ENCODE peak calls at places on chromosomes 11 and 22, in five cellular contexts. B is brain microvascular endothelial cell, C is IMR-90, X is cardiac fibroblast, M is A673. Q is an unnamed sample.

GRCh38 chr11:130650456-130651068 is 202.1 kb downstream of the ADAMTS15 start:
- DNase-seq in B (no peak), C (peak; percentile 59), X (no peak), M (no peak), Q (peak; percentile 56)

GRCh38 chr11:11143849-11144248 is 209.2 kb downstream of the CSNK2A3 start:
- DNase-seq in B (no peak), C (no peak), X (no peak), M (no peak), Q (no peak)

GRCh38 chr11:65661599-65662246 is 993 bp downstream of the RELA start:
- DNase-seq in B (no peak), C (no peak), X (no peak), M (no peak), Q (no peak)

GRCh38 chr22:39574779-39575551 is 4.4 kb downstream of the CACNA1I start:
- DNase-seq in B (peak; percentile 88), C (peak; percentile 95), X (peak; percentile 50), M (peak; percentile 58), Q (peak; percentile 93)

GRCh38 chr11:9875402-9875801 is 211.5 kb downstream of the SWAP70 start:
- DNase-seq in B (no peak), C (no peak), X (no peak), M (no peak), Q (no peak)

GRCh38 chr11:101323997-101324396 is 194.4 kb upstream of the PGR start:
- DNase-seq in B (no peak), C (no peak), X (peak; percentile 3), M (peak; percentile 9), Q (no peak)

GRCh38 chr11:45333506-45333971 is 47.4 kb upstream of the SYT13 start:
- DNase-seq in B (peak; percentile 66), C (peak; percentile 65), X (peak; percentile 86), M (peak; percentile 92), Q (peak; percentile 56)

GRCh38 chr11:3834349-3835099 is 6.2 kb downstream of the RHOG start:
- DNase-seq in B (no peak), C (no peak), X (no peak), M (no peak), Q (no peak)

GRCh38 chr22:27135582-27135981 is 478.2 kb downstream of the MIAT start:
- DNase-seq in B (peak; percentile 74), C (peak; percentile 73), X (peak; percentile 77), M (no peak), Q (peak; percentile 55)

GRCh38 chr11:19955660-19956059 is 204.6 kb downstream of the DBX1 start:
- DNase-seq in B (no peak), C (no peak), X (no peak), M (no peak), Q (no peak)

GRCh38 chr11:65412271-65413076 is 10.1 kb upstream of the NEAT1 start:
- DNase-seq in B (no peak), C (no peak), X (no peak), M (no peak), Q (no peak)

GRCh38 chr22:22730655-22731373 is 86.4 kb downstream of the GGTLC2 start:
- DNase-seq in B (no peak), C (no peak), X (no peak), M (no peak), Q (no peak)

GRCh38 chr22:40855960-40856512 is 403 bp downstream of the ST13 start:
- DNase-seq in B (peak; percentile 23), C (peak; percentile 18), X (peak; percentile 46), M (peak; percentile 43), Q (peak; percentile 24)

GRCh38 chr11:69010964-69011623 is 2.0 kb downstream of the MRGPRF start:
- DNase-seq in B (peak; percentile 46), C (peak; percentile 77), X (peak; percentile 82), M (peak; percentile 82), Q (peak; percentile 67)

GRCh38 chr11:131737357-131737756 is 366.9 kb downstream of the NTM start:
- DNase-seq in B (no peak), C (no peak), X (peak; percentile 32), M (no peak), Q (no peak)

GRCh38 chr22:27258773-27259172 is 542.8 kb downstream of the MN1 start:
- DNase-seq in B (no peak), C (no peak), X (no peak), M (no peak), Q (no peak)

GRCh38 chr11:102472127-102472526 is 19.6 kb upstream of the TMEM123 start:
- DNase-seq in B (no peak), C (no peak), X (no peak), M (no peak), Q (no peak)

GRCh38 chr11:126359431-126360048 is 4.1 kb downstream of the ST3GAL4 start:
- DNase-seq in B (no peak), C (peak; percentile 37), X (peak; percentile 82), M (peak; percentile 74), Q (peak; percentile 91)

GRCh38 chr22:31039393-31039792 is 41.7 kb upstream of the SMTN start:
- DNase-seq in B (no peak), C (peak; percentile 80), X (peak; percentile 59), M (no peak), Q (peak; percentile 68)

GRCh38 chr11:26276798-26277424 is 55.0 kb upstream of the ANO3 start:
- DNase-seq in B (peak; percentile 61), C (peak; percentile 71), X (peak; percentile 82), M (peak; percentile 60), Q (peak; percentile 82)

GRCh38 chr22:19422440-19423301 is 8.9 kb downstream of the HIRA start:
- DNase-seq in B (no peak), C (no peak), X (no peak), M (no peak), Q (no peak)

GRCh38 chr11:66419825-66420224 is 1.0 kb upstream of the NPAS4 start:
- DNase-seq in B (no peak), C (no peak), X (no peak), M (no peak), Q (no peak)

GRCh38 chr22:24803064-24803542 is 2.9 kb upstream of the SGSM1 start:
- DNase-seq in B (peak; percentile 20), C (peak; percentile 12), X (peak; percentile 39), M (peak; percentile 51), Q (peak; percentile 34)

GRCh38 chr11:82775736-82776346 is 42.2 kb upstream of the FAM181B start:
- DNase-seq in B (peak; percentile 67), C (peak; percentile 47), X (peak; percentile 64), M (peak; percentile 89), Q (peak; percentile 57)

GRCh38 chr22:42662114-42663021 is 13.2 kb upstream of the CYB5R3 start:
- DNase-seq in B (peak; percentile 45), C (peak; percentile 53), X (peak; percentile 75), M (peak; percentile 87), Q (peak; percentile 61)

GRCh38 chr11:12868315-12869073 is 140.6 kb upstream of the RASSF10 start:
- DNase-seq in B (no peak), C (peak; percentile 27), X (peak; percentile 41), M (no peak), Q (peak; percentile 56)

GRCh38 chr11:17353228-17354021 is 1.8 kb downstream of the NCR3LG1 start:
- DNase-seq in B (peak; percentile 70), C (peak; percentile 76), X (peak; percentile 88), M (peak; percentile 85), Q (peak; percentile 70)
- TF ChIP-seq CTCF in B (no peak), C (no peak), X (no peak), M (no peak), Q (no peak)

GRCh38 chr11:96122601-96123044 is 198.7 kb upstream of the MTMR2 start:
- DNase-seq in B (no peak), C (peak; percentile 35), X (no peak), M (peak; percentile 61), Q (no peak)
- TF ChIP-seq CTCF in B (no peak), C (no peak), X (no peak), M (no peak), Q (no peak)

GRCh38 chr11:128776088-128776433 is 82.2 kb downstream of the FLI1 start:
- DNase-seq in B (no peak), C (no peak), X (no peak), M (no peak), Q (no peak)

GRCh38 chr11:128774593-128774992 is 80.7 kb downstream of the FLI1 start:
- DNase-seq in B (no peak), C (no peak), X (no peak), M (no peak), Q (no peak)

GRCh38 chr11:128775513-128775912 is 81.6 kb downstream of the FLI1 start:
- DNase-seq in B (peak; percentile 36), C (no peak), X (peak; percentile 65), M (no peak), Q (no peak)

GRCh38 chr11:128777369-128778011 is 83.6 kb downstream of the FLI1 start:
- DNase-seq in B (no peak), C (no peak), X (no peak), M (no peak), Q (no peak)

DNA sequence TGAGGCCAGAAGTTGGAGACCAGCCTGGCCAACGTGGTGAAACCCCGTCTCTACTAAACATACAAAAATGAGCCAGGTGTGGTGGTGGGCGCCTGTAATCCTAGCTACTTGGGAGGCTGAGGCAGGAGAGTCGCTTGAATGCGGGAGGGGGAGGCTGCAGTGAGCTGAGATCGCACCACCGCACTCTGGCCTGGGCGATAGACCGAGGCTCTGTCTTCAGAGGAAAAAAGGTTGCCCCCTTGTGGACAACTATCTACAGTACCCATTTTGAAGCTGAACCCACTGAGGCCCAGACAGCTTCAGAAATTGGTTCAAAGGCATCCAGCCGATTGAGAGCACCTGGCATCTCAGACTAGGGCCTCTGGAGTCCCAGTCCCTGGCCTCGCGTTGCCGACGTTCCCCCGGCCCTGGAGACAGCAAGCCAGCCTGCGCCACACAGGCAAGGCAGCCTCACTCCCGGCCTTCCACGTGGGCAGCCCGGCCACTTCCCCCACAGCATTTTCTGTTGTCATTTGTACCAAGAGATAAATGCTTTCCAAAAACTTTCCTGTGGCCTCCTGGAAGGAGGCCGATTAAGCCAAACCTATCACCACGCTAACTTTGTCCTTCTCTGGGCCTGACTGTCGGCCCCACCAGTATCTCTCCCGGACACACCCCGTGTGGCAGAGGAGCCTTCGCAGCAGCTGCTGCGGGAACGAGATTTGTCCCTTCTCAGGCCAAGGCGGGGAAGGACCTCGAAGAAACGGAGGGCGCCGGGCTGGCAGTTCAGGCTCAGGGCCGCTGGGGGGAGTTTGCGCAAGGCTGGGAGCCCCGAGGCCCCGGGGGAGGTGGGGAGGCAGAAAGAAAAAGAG is 82.8 kb downstream of the FLI1 start:
- DNase-seq in B (peak; percentile 59), C (peak; percentile 33), X (peak; percentile 71), M (peak; percentile 47), Q (peak; percentile 34)
- TF ChIP-seq CTCF in B (peak; percentile 86), C (peak; percentile 59), X (peak; percentile 70), M (peak; percentile 58), Q (peak; percentile 50)

GRCh38 chr11:22471405-22471804 is 133.2 kb downstream of the SLC17A6 start:
- DNase-seq in B (no peak), C (no peak), X (no peak), M (no peak), Q (no peak)

GRCh38 chr11:22476589-22476988 is 138.4 kb downstream of the SLC17A6 start:
- DNase-seq in B (no peak), C (no peak), X (no peak), M (no peak), Q (no peak)

GRCh38 chr11:22467741-22468140 is 129.6 kb downstream of the SLC17A6 start:
- DNase-seq in B (no peak), C (peak; percentile 4), X (no peak), M (no peak), Q (no peak)

GRCh38 chr11:22474621-22475020 is 136.4 kb downstream of the SLC17A6 start:
- DNase-seq in B (no peak), C (no peak), X (no peak), M (no peak), Q (peak; percentile 52)

DNA sequence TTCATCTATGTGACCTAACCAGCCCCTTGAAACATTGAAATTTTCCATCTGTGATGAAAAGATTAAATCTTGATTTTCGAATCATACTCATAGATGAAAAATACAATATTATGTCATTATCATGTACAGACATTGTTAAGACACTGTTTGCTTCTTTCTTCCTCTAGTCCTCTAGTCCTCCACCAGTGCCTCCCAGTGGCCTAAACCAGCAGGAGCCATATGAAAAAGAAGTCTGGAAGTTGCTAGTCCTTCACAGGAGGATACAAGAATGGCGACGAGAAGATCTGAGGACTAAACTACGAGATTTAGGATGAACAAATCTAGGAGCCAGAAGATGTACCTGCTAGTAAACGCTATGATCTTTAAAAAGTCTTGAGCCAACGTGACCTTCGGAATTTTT is 134.1 kb downstream of the SLC17A6 start:
- DNase-seq in B (no peak), C (peak; percentile 9), X (no peak), M (peak; percentile 18), Q (no peak)
- TF ChIP-seq CTCF in B (peak; percentile 48), C (peak; percentile 27), X (peak; percentile 32), M (peak; percentile 44), Q (peak; percentile 13)

Q was measured in fibroblast of mammary gland.